ENCODE peak calls at places on chromosome 18, in six cellular contexts. One of them, this sample, is unnamed.

GRCh38 chr18:76445275-76445674 is 49.8 kb downstream of the ZNF516 start:
- DNase-seq in endothelial cell: no peak
- DNase-seq in suprapubic skin: no peak
- DNase-seq in psoas muscle: no peak
- DNase-seq in HFF-Myc: no peak
- DNase-seq in IMR-90: peak
- DNase-seq in this sample: peak

GRCh38 chr18:40911582-40912254 is 1043.3 kb upstream of the PIK3C3 start:
- DNase-seq in endothelial cell: no peak
- DNase-seq in psoas muscle: no peak
- DNase-seq in IMR-90: peak
- DNase-seq in suprapubic skin: no peak
- DNase-seq in HFF-Myc: no peak
- DNase-seq in this sample: no peak

GRCh38 chr18:50298443-50299284 is 11.2 kb upstream of the CXXC1 start:
- DNase-seq in IMR-90: no peak
- DNase-seq in psoas muscle: peak
- DNase-seq in endothelial cell: no peak
- DNase-seq in suprapubic skin: no peak
- DNase-seq in HFF-Myc: no peak
- DNase-seq in this sample: no peak

GRCh38 chr18:11570770-11571169 is 38.6 kb upstream of the SLC35G4 start:
- DNase-seq in suprapubic skin: no peak
- DNase-seq in endothelial cell: no peak
- DNase-seq in psoas muscle: no peak
- DNase-seq in IMR-90: peak
- DNase-seq in HFF-Myc: peak
- DNase-seq in this sample: peak

GRCh38 chr18:50454379-50455005 is 79.6 kb downstream of the SKA1 start:
- DNase-seq in HFF-Myc: no peak
- DNase-seq in psoas muscle: no peak
- DNase-seq in suprapubic skin: no peak
- DNase-seq in endothelial cell: no peak
- DNase-seq in IMR-90: no peak
- DNase-seq in this sample: no peak

GRCh38 chr18:6001867-6002266 is 106.5 kb upstream of the TMEM200C start:
- DNase-seq in endothelial cell: no peak
- DNase-seq in psoas muscle: no peak
- DNase-seq in suprapubic skin: no peak
- DNase-seq in HFF-Myc: no peak
- DNase-seq in IMR-90: peak
- DNase-seq in this sample: no peak

GRCh38 chr18:5975111-5975622 is 79.8 kb upstream of the TMEM200C start:
- DNase-seq in HFF-Myc: no peak
- DNase-seq in psoas muscle: no peak
- DNase-seq in suprapubic skin: no peak
- DNase-seq in IMR-90: peak
- DNase-seq in endothelial cell: no peak
- DNase-seq in this sample: peak

GRCh38 chr18:76349067-76349715 is 145.9 kb downstream of the ZNF516 start:
- DNase-seq in HFF-Myc: peak
- DNase-seq in endothelial cell: peak
- DNase-seq in suprapubic skin: no peak
- DNase-seq in IMR-90: peak
- DNase-seq in psoas muscle: peak
- DNase-seq in this sample: peak

GRCh38 chr18:60060578-60060977 is 160.8 kb downstream of the PMAIP1 start:
- DNase-seq in psoas muscle: no peak
- DNase-seq in suprapubic skin: no peak
- DNase-seq in IMR-90: no peak
- DNase-seq in endothelial cell: no peak
- DNase-seq in HFF-Myc: no peak
- DNase-seq in this sample: no peak

GRCh38 chr18:22048932-22049615 is 120.3 kb upstream of the GATA6 start:
- DNase-seq in psoas muscle: no peak
- DNase-seq in endothelial cell: no peak
- DNase-seq in HFF-Myc: no peak
- DNase-seq in IMR-90: no peak
- DNase-seq in suprapubic skin: no peak
- DNase-seq in this sample: no peak

GRCh38 chr18:14914126-14914525 is 166.2 kb downstream of the ANKRD30B start:
- DNase-seq in psoas muscle: no peak
- DNase-seq in suprapubic skin: no peak
- DNase-seq in HFF-Myc: no peak
- DNase-seq in IMR-90: no peak
- DNase-seq in endothelial cell: no peak
- DNase-seq in this sample: no peak

GRCh38 chr18:75003764-75004690 is 204.9 kb downstream of the PTGR3 start:
- DNase-seq in IMR-90: no peak
- DNase-seq in suprapubic skin: no peak
- DNase-seq in HFF-Myc: no peak
- DNase-seq in endothelial cell: no peak
- DNase-seq in psoas muscle: no peak
- DNase-seq in this sample: no peak
- TF ChIP-seq CTCF in IMR-90: no peak
- TF ChIP-seq CTCF in suprapubic skin: no peak
- TF ChIP-seq CTCF in HFF-Myc: no peak
- TF ChIP-seq CTCF in endothelial cell: no peak
- TF ChIP-seq CTCF in psoas muscle: no peak
- TF ChIP-seq CTCF in this sample: no peak

GRCh38 chr18:56235061-56235772 is 403.2 kb downstream of the TXNL1 start:
- DNase-seq in IMR-90: no peak
- DNase-seq in endothelial cell: no peak
- DNase-seq in HFF-Myc: no peak
- DNase-seq in suprapubic skin: no peak
- DNase-seq in psoas muscle: no peak
- DNase-seq in this sample: no peak

GRCh38 chr18:56240405-56240804 is 398.0 kb downstream of the TXNL1 start:
- DNase-seq in HFF-Myc: peak
- DNase-seq in psoas muscle: no peak
- DNase-seq in suprapubic skin: no peak
- DNase-seq in IMR-90: peak
- DNase-seq in endothelial cell: no peak
- DNase-seq in this sample: no peak

GRCh38 chr18:56233595-56233994 is 404.8 kb downstream of the TXNL1 start:
- DNase-seq in psoas muscle: peak
- DNase-seq in endothelial cell: no peak
- DNase-seq in suprapubic skin: no peak
- DNase-seq in HFF-Myc: peak
- DNase-seq in IMR-90: peak
- DNase-seq in this sample: peak

GRCh38 chr18:56235773-56236115 is 402.6 kb downstream of the TXNL1 start:
- DNase-seq in suprapubic skin: no peak
- DNase-seq in HFF-Myc: no peak
- DNase-seq in IMR-90: no peak
- DNase-seq in psoas muscle: no peak
- DNase-seq in endothelial cell: no peak
- DNase-seq in this sample: no peak

GRCh38 chr18:56238576-56238975 is 399.8 kb downstream of the TXNL1 start:
- DNase-seq in HFF-Myc: no peak
- DNase-seq in endothelial cell: no peak
- DNase-seq in psoas muscle: no peak
- DNase-seq in suprapubic skin: no peak
- DNase-seq in IMR-90: no peak
- DNase-seq in this sample: no peak
- TF ChIP-seq CTCF in HFF-Myc: no peak
- TF ChIP-seq CTCF in endothelial cell: peak
- TF ChIP-seq CTCF in psoas muscle: no peak
- TF ChIP-seq CTCF in suprapubic skin: no peak
- TF ChIP-seq CTCF in IMR-90: peak
- TF ChIP-seq CTCF in this sample: no peak

DNA sequence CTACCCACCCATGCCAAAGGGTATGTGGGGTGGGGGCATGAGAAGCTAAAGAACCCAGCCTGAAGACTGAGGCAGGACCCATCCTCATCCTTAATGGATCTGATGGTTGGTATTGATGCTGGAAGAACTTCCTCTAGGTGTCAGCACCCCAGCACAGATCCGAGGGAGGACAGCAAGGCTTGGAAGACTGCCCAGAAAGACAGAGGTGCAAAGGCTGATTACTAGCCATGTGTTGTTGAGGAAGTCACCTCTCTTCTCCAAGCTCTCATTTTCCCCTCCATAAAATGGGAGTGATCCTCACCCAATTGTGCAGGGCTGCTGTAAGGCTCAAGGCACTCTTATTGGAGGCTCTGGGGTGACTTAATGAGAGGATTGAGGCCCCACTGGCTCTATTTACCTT is 256.5 kb downstream of the CELF4 start:
- DNase-seq in psoas muscle: no peak
- DNase-seq in IMR-90: no peak
- DNase-seq in endothelial cell: no peak
- DNase-seq in HFF-Myc: no peak
- DNase-seq in suprapubic skin: no peak
- DNase-seq in this sample: no peak
- TF ChIP-seq CTCF in psoas muscle: no peak
- TF ChIP-seq CTCF in IMR-90: no peak
- TF ChIP-seq CTCF in endothelial cell: no peak
- TF ChIP-seq CTCF in HFF-Myc: no peak
- TF ChIP-seq CTCF in suprapubic skin: no peak
- TF ChIP-seq CTCF in this sample: no peak

GRCh38 chr18:61992923-61993322 is 100.1 kb upstream of the RNF152 start:
- DNase-seq in HFF-Myc: no peak
- DNase-seq in psoas muscle: no peak
- DNase-seq in suprapubic skin: no peak
- DNase-seq in endothelial cell: no peak
- DNase-seq in IMR-90: peak
- DNase-seq in this sample: peak
- TF ChIP-seq CTCF in HFF-Myc: no peak
- TF ChIP-seq CTCF in psoas muscle: no peak
- TF ChIP-seq CTCF in suprapubic skin: no peak
- TF ChIP-seq CTCF in endothelial cell: no peak
- TF ChIP-seq CTCF in IMR-90: no peak
- TF ChIP-seq CTCF in this sample: no peak